ENCODE peak calls at places on chromosomes 6 and 20, in six cellular contexts. D is PC-3; G is GM23338; S is CD8-positive, alpha-beta T cell; L is AG04450; F is body of pancreas. V is an unnamed sample.

GRCh38 chr20:43824699-43825402 is 89.8 kb upstream of the TOX2 start:
- DNase-seq in G (peak), L (no peak), S (no peak), D (peak), F (peak), V (no peak)

GRCh38 chr6:112983741-112984221 is 636.7 kb downstream of the RFPL4B start:
- DNase-seq in F (no peak), D (peak), L (no peak), S (no peak), G (peak), V (peak)

GRCh38 chr6:32949113-32949512 is 3.8 kb downstream of the HLA-DMA start:
- DNase-seq in S (no peak), D (no peak), G (no peak), L (no peak), F (no peak), V (no peak)

GRCh38 chr20:4325548-4326187 is 310.3 kb upstream of the RNF24 start:
- DNase-seq in D (peak), S (no peak), F (no peak), G (no peak), L (no peak), V (no peak)

GRCh38 chr20:7851031-7851490 is 89.2 kb downstream of the HAO1 start:
- DNase-seq in F (no peak), D (peak), G (peak), S (no peak), L (no peak), V (peak)

GRCh38 chr6:33989016-33989854 is 156.7 kb downstream of the GRM4 start:
- DNase-seq in G (no peak), S (no peak), F (no peak), L (no peak), D (no peak), V (no peak)

GRCh38 chr6:131914234-131914633 is 36.9 kb downstream of the CCN2 start:
- DNase-seq in G (no peak), L (no peak), D (peak), S (no peak), F (no peak), V (peak)

GRCh38 chr6:131519670-131520436 is 53.2 kb upstream of the ARG1 start:
- DNase-seq in S (peak), D (peak), F (peak), G (peak), L (no peak), V (peak)

GRCh38 chr20:8633366-8633765 is 435.5 kb upstream of the PLCB4 start:
- DNase-seq in D (peak), S (no peak), L (no peak), G (no peak), F (no peak), V (peak)

GRCh38 chr20:16111853-16112412 is 461.3 kb downstream of the KIF16B start:
- DNase-seq in D (no peak), G (no peak), F (no peak), S (no peak), L (no peak), V (no peak)

GRCh38 chr6:42297661-42298060 is 80.0 kb upstream of the MRPS10 start:
- DNase-seq in G (no peak), F (no peak), S (no peak), L (no peak), D (peak), V (peak)

GRCh38 chr6:91193446-91193845 is 606.6 kb upstream of the MAP3K7 start:
- DNase-seq in L (no peak), S (no peak), G (no peak), D (no peak), F (no peak), V (no peak)

GRCh38 chr6:36204068-36204753 is 7.7 kb downstream of the BRPF3 start:
- DNase-seq in D (no peak), G (no peak), S (peak), F (no peak), L (no peak), V (no peak)

DNA sequence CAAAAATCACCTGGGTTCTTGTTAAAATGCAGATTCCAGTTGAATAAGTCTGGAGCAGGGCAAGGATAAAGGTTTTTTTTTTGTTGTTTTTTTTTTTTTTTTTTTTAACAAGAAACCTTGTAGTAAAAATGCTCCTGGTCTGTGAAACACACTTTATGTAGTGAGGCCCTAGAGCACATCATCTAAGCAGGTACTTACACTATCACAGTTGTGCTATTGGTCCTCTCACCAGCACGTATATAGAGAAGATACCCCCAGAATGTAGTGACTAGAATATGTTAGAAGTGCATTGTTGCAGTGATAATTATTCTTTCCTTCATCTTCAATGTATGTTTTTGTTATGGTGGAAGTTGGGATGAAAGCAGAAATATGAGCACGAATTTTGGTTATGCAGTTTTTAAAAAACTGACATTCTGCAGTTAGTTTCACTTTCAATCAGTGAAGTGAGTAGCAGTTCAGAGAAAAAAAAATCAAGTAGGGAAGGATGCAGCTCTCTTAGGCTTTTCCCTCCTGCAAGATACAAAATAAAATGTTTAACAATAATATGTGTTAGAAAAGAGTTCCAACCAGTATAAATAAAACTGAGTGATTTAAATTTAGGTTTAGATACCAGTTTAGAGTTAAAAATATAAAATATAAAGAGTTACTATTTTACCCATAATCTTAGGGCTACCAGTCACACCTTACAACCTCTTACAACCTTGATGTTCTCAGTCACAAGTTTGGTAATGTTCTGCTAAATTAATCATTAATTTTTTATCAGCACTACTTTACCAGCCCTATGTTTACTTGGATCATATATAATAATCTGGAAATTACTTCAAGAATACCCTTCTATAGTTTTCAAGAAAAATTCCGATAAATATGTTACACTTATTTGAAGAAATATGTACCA is 9.2 kb upstream of the DEFB113 start:
- DNase-seq in G (no peak), S (no peak), L (no peak), D (no peak), F (no peak), V (no peak)
- H3K4me3 ChIP-seq in G (no peak), S (no peak), L (peak), D (peak), F (no peak), V (no peak)

GRCh38 chr20:63439866-63440265 is 32.6 kb downstream of the KCNQ2 start:
- DNase-seq in D (no peak), F (no peak), G (no peak), L (no peak), S (no peak), V (no peak)

GRCh38 chr20:63440366-63440955 is 32.0 kb downstream of the KCNQ2 start:
- DNase-seq in L (no peak), S (no peak), G (no peak), F (no peak), D (no peak), V (no peak)

GRCh38 chr20:63441777-63442493 is 30.5 kb downstream of the KCNQ2 start:
- DNase-seq in D (peak), G (peak), F (peak), L (no peak), S (peak), V (peak)

GRCh38 chr20:63443606-63444395 is 28.7 kb downstream of the KCNQ2 start:
- DNase-seq in D (no peak), S (no peak), L (no peak), F (no peak), G (no peak), V (no peak)

DNA sequence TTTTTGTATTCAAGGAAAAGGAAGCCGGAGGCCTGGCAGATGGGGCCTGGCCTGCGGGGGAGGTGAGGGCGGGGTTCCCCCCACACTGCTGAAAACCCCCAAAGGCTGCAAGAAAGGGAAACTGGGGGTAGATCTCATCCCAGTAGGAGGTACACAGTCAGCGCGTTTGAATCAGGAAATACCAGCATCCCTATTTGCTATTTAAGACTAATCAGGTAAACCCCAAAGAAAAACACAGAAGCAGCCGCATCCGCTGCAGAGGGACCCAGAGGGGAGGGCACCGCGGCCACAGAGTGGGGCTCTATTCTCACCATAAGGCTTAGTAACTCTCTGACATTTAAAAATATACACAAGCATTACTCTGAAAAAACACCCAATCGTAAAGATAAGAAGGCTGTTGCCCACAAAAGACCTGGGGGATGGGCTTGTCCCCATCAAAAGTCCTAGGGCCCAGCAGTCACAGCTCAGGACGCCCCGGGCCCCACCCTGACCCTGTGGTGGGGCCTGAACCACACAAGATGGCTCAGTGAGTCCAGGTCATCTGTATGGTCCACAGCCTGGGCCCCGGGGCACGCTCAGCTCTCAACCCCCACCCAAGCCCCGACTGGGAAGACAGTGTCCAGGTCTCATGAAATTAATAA is 31.2 kb downstream of the KCNQ2 start:
- DNase-seq in G (no peak), F (no peak), D (no peak), S (peak), L (no peak), V (no peak)
- H3K4me3 ChIP-seq in G (no peak), F (no peak), D (no peak), S (peak), L (no peak), V (no peak)

GRCh38 chr6:134512946-134513345 is 195.0 kb upstream of the SGK1 start:
- DNase-seq in S (no peak), L (no peak), G (no peak), F (no peak), D (peak), V (no peak)
- H3K4me3 ChIP-seq in S (no peak), L (no peak), G (no peak), F (no peak), D (no peak), V (no peak)

GRCh38 chr20:50062006-50062838 is 50.7 kb downstream of the UBE2V1 start:
- DNase-seq in F (no peak), G (no peak), D (no peak), S (no peak), L (no peak), V (no peak)
- H3K4me3 ChIP-seq in F (no peak), G (no peak), D (no peak), S (no peak), L (no peak), V (no peak)

DNA sequence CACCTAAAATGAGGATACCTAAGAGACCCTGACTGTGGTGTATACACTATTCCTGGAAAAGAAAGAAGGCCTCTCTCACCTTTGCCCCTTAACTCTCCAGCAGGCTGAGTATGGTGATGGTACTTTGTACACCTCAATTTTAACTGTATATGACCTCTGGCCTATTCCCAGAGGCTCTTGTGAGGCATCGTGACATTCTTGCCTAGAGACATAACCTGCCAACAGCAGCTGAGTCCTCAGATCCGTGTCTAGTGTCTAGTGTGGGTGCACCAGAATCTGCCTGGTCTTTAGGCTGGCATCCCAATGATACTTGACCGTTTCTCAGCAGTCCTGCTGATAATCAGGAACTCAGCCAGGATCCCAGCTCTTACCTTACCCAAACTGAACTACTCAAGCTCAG is 20.0 kb downstream of the TP53INP2 start:
- DNase-seq in F (no peak), S (no peak), G (no peak), L (no peak), D (no peak), V (no peak)
- H3K4me3 ChIP-seq in F (no peak), S (no peak), G (no peak), L (no peak), D (no peak), V (no peak)

DNA sequence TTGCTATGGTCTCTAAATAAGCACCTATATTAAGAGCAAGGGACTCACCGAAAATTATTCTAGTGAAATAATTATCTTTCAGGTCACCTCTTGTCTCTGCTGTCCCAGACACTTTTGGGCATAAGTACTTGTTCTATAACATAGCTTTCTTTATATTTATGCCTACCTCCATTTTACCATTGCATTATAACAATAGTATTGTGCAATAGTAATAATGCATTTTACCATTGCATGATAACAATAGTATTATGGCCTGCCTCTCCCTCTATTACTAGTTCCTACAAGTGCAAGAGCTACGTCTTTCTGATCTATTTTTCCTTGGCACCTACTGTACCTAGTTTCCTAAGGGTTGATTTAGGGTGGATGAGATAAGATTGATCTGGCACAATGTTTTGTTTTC is 169.2 kb downstream of the PDE7B start:
- DNase-seq in L (no peak), F (no peak), S (no peak), G (no peak), D (no peak), V (no peak)
- H3K4me3 ChIP-seq in L (no peak), F (no peak), S (no peak), G (no peak), D (no peak), V (no peak)

DNA sequence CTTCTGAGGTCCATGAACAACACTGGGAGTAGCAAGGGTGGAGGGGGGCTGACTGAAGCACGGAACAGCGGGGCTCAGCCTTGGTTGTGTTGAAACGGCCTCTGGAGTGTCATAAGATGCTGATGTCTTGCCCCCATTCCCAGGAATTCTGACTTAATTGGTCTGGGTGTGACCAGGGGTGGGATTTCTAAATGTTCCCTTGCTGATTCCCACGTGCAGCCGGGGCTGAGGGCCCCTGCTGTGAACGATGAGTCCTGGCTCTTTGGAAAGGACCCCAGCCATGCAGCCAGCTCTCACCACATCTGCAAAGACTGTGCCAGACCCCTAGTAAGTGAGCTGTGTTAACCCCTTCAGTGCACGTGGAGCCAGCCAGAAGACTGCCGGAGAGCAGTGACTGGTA is 28.6 kb upstream of the FAM50B start:
- DNase-seq in G (no peak), S (no peak), F (no peak), D (no peak), L (no peak), V (no peak)
- H3K4me3 ChIP-seq in G (no peak), S (no peak), F (no peak), D (no peak), L (no peak), V (no peak)

GRCh38 chr6:52577022-52577777 is at the start of gene TRAM2:
- DNase-seq in G (peak), S (peak), D (peak), L (no peak), F (peak), V (peak)

GRCh38 chr6:52579006-52579660 is 2.3 kb upstream of the TRAM2 start:
- DNase-seq in G (no peak), L (no peak), F (no peak), D (no peak), S (no peak), V (no peak)

GRCh38 chr6:52576054-52576391 is 837 bp downstream of the TRAM2 start:
- DNase-seq in L (no peak), F (no peak), D (no peak), S (no peak), G (no peak), V (no peak)

GRCh38 chr6:52576392-52577021 is 353 bp downstream of the TRAM2 start:
- DNase-seq in G (peak), D (peak), F (no peak), L (no peak), S (peak), V (peak)

DNA sequence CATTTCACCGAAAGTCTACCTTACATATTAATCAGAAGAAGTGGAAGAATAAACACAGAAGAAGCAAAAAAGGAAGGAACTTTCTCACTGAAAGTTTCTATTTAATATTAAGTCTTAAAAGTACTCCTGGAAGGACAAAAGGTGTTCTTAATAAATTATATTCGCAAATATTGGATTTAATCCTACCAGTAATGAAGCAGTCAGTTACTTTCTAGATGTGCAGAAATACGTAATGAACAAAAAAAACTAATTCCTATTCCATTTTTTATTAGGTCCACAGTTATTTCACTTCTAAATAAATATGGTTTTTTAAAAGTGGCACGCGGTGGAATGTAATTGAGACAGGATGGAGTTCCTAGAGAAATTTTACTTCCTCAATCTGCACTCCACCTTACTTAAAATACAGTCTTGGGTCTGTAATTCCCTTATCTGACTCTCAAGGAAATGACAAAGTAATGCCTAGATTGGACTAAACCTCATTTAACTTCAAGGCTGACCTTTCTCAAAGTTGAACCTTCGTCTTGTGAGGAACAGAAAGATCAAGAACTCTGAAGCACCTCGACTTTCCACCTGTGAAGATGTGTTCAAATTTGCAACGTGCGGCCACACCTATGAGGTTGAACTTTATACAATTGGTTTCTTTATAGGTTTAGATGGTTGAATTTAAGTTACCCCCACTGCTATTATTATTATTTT is 1.1 kb upstream of the TRAM2 start:
- DNase-seq in D (no peak), S (no peak), G (no peak), F (no peak), L (no peak), V (no peak)
- H3K4me3 ChIP-seq in D (peak), S (peak), G (peak), F (peak), L (peak), V (peak)

GRCh38 chr20:63249891-63250290 is 4.4 kb downstream of the NKAIN4 start:
- DNase-seq in L (no peak), F (no peak), D (no peak), G (no peak), S (no peak), V (no peak)
- H3K4me3 ChIP-seq in L (no peak), F (no peak), D (no peak), G (no peak), S (no peak), V (no peak)

GRCh38 chr6:126102358-126102757 is 116.0 kb downstream of the TRMT11 start:
- DNase-seq in L (no peak), G (peak), F (no peak), S (no peak), D (no peak), V (no peak)
- H3K4me3 ChIP-seq in L (no peak), G (no peak), F (no peak), S (no peak), D (no peak), V (no peak)

V was measured in bronchial epithelial cell.